ENCODE peak calls at places on chromosomes 2 and 18, in seven cellular contexts. C, D, R, I, O, T and Y are unnamed samples.
A peak's percentile ranks its signal among the peaks of the same experiment; 100 is the strongest.

GRCh38 chr2:238742066-238742465 is 105.8 kb upstream of the TWIST2 start:
- DNase-seq in C (no peak), T (peak; percentile 49), D (no peak), R (no peak), I (no peak), O (no peak), Y (no peak)

GRCh38 chr2:14304326-14304725 is 328.2 kb upstream of the LRATD1 start:
- DNase-seq in I (no peak), T (no peak), D (no peak), O (no peak), C (no peak), R (no peak), Y (no peak)

GRCh38 chr18:9323750-9324445 is 10.7 kb upstream of the TWSG1 start:
- DNase-seq in D (peak; percentile 51), T (peak; percentile 91), R (no peak), I (no peak), C (no peak), O (no peak), Y (peak; percentile 46)

GRCh38 chr18:5476961-5477800 is 66.6 kb downstream of the EPB41L3 start:
- DNase-seq in I (no peak), C (no peak), T (peak; percentile 56), R (no peak), D (no peak), O (no peak), Y (no peak)

GRCh38 chr2:96768083-96768561 is 7.4 kb downstream of the CNNM4 start:
- DNase-seq in D (no peak), C (no peak), I (no peak), T (no peak), R (peak; percentile 85), O (no peak), Y (no peak)

GRCh38 chr18:25561923-25562322 is 210.0 kb upstream of the ZNF521 start:
- DNase-seq in D (no peak), O (no peak), T (peak; percentile 7), R (no peak), I (peak; percentile 31), C (no peak), Y (no peak)

GRCh38 chr2:40436093-40436475 is 15.8 kb downstream of the SLC8A1 start:
- DNase-seq in R (no peak), T (peak; percentile 36), O (no peak), C (no peak), D (no peak), I (no peak), Y (no peak)

GRCh38 chr2:237027712-237028029 is 58.0 kb upstream of the COPS8 start:
- DNase-seq in I (no peak), O (no peak), C (no peak), R (no peak), T (no peak), D (no peak), Y (no peak)

GRCh38 chr2:65823511-65823910 is 391.1 kb upstream of the SPRED2 start:
- DNase-seq in T (no peak), R (no peak), C (no peak), O (no peak), D (no peak), I (no peak), Y (no peak)

GRCh38 chr2:157106950-157107349 is 150.6 kb upstream of the GALNT5 start:
- DNase-seq in O (no peak), R (no peak), T (peak; percentile 2), D (no peak), C (no peak), I (no peak), Y (no peak)

GRCh38 chr2:240482141-240482540 is 46.7 kb downstream of the GPC1 start:
- DNase-seq in C (no peak), I (no peak), O (peak; percentile 71), T (no peak), R (no peak), D (no peak), Y (no peak)

GRCh38 chr2:160419776-160420521 is 73.7 kb downstream of the RBMS1 start:
- DNase-seq in C (no peak), I (no peak), D (no peak), T (peak; percentile 88), O (no peak), R (no peak), Y (no peak)

GRCh38 chr2:147214900-147215299 is 629.9 kb upstream of the ACVR2A start:
- DNase-seq in R (no peak), O (no peak), C (no peak), I (no peak), D (no peak), T (peak; percentile 29), Y (no peak)

GRCh38 chr18:55953326-55953725 is 365.3 kb upstream of the TCF4 start:
- DNase-seq in R (no peak), I (no peak), T (no peak), C (no peak), D (no peak), O (no peak), Y (no peak)

GRCh38 chr2:231250146-231250545 is 51.7 kb downstream of the ARMC9 start:
- DNase-seq in C (no peak), T (no peak), I (no peak), O (no peak), D (peak; percentile 37), R (peak; percentile 13), Y (peak; percentile 75)

GRCh38 chr2:96091711-96092579 is 24.4 kb downstream of the ADRA2B start:
- DNase-seq in C (peak; percentile 31), I (no peak), R (peak; percentile 43), O (peak; percentile 61), T (no peak), D (no peak), Y (no peak)

GRCh38 chr2:120495586-120495985 is 149.7 kb downstream of the INHBB start:
- DNase-seq in T (no peak), D (no peak), I (no peak), R (no peak), C (no peak), O (no peak), Y (no peak)

GRCh38 chr2:134140251-134140661 is 113.6 kb upstream of the MGAT5 start:
- DNase-seq in T (no peak), R (peak; percentile 87), I (no peak), D (no peak), O (no peak), C (no peak), Y (no peak)

GRCh38 chr18:13629841-13630747 is 96.3 kb downstream of the FAM210A start:
- DNase-seq in I (peak; percentile 61), R (peak; percentile 66), O (peak; percentile 79), C (peak; percentile 31), D (no peak), T (peak; percentile 43), Y (no peak)

GRCh38 chr18:29002747-29003146 is 825.8 kb upstream of the CDH2 start:
- DNase-seq in R (no peak), I (no peak), O (no peak), C (no peak), D (no peak), T (no peak), Y (no peak)

GRCh38 chr18:63999871-64000270 is 30.0 kb downstream of the SERPINB8 start:
- DNase-seq in T (no peak), C (no peak), I (no peak), D (no peak), R (no peak), O (no peak), Y (no peak)

GRCh38 chr2:98908909-98909308 is 27.1 kb downstream of the CRACDL start:
- DNase-seq in R (peak; percentile 25), T (peak; percentile 39), I (peak; percentile 11), C (no peak), O (peak; percentile 3), D (no peak), Y (no peak)

GRCh38 chr18:63438181-63438580 is 15.9 kb upstream of the VPS4B start:
- DNase-seq in I (no peak), C (no peak), R (no peak), O (no peak), D (no peak), T (no peak), Y (no peak)

GRCh38 chr2:25339791-25340339 is 1.9 kb downstream of the DNMT3A start:
- DNase-seq in O (no peak), D (no peak), I (no peak), R (peak; percentile 67), T (no peak), C (no peak), Y (no peak)

DNA sequence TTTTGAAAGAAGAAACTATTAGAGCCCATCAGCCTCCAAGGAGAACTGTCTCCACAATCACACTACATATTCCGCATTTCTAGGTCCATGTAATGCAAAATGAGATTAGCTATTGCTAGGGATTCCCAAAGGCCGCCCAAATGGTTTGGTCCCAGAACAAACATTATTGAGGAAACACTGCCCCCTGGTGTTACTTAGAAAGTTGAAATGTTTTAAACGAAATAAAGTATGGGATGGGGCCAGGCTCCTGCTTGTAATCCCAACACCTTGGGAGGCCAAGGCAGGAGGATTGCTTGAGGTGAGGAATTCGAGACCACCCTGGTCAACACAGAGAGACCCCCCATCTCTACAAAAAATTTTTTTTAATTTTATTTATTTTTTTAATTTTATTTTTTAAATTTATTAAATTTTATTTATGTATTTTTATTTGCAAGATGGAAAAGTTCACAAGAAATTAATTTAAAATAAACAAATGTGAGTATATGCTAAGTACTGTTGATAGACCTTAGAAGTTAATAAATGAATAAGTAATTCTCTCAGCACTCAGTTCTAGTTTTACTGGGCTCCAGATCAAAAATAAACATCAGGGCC is 5.5 kb downstream of the NHEJ1 start:
- DNase-seq in I (peak; percentile 70), D (no peak), R (peak; percentile 68), C (no peak), T (peak; percentile 46), O (no peak), Y (peak; percentile 20)
- H3K4me3 ChIP-seq in I (no peak overlapping the region), D (no peak overlapping the region), R (no peak overlapping the region), C (no peak overlapping the region), T (no peak overlapping the region), O (no peak overlapping the region), Y (no peak overlapping the region)

GRCh38 chr2:48787580-48787979 is 32.1 kb upstream of the LHCGR start:
- DNase-seq in R (no peak), D (no peak), O (no peak), T (no peak), C (no peak), I (no peak), Y (no peak)
- TF ChIP-seq CTCF in R (no peak), D (no peak), O (no peak), T (no peak), C (no peak), I (no peak), Y (no peak)

DNA sequence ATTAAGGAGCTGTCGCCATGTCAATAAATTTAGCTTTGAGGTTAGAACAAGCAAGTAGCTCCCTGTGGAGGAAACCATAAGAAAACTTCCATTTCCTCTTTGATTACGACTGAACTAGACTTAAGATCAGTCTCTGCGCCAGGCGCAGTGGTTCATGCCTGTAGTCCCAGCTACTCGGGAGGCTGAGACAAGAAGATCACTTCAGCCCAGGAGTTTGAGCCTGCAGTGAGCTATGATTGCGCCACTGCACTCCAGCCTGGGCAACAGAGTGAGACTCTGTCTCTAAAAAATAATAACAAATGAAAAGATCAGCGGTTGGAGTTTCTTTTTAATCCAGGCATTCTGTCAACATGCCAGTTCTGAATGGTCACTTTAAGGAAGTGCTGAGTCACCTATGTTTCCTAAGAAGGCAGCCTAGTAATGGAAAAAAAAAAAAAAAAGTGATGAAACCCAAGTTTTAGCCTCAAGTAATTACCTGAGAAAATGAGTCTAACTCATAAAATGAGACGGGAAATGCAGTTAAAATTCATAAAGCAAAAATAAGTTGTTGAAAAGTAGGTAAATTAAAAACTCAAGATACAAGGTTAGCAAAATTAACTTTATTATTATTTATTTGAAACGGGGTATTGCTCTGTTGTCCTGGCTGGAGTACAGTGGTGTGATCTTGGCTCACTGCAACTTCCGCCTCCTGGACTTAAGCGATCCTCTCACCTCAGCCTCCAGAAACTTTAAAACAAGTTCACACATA is 10.2 kb downstream of the C18orf32 start:
- DNase-seq in C (no peak), R (no peak), T (peak; percentile 78), D (peak; percentile 14), I (no peak), O (no peak), Y (peak; percentile 79)
- H3K4me3 ChIP-seq in C (no peak overlapping the region), R (no peak overlapping the region), T (no peak overlapping the region), D (no peak overlapping the region), I (no peak overlapping the region), O (no peak overlapping the region), Y (no peak overlapping the region)

GRCh38 chr2:113273031-113273551 is 5.6 kb downstream of the PAX8 start:
- DNase-seq in T (peak; percentile 27), C (no peak), R (no peak), D (no peak), O (no peak), I (peak; percentile 40), Y (no peak)
- TF ChIP-seq CTCF in T (peak; percentile 43), C (no peak), R (no peak), D (peak; percentile 20), O (no peak), I (no peak), Y (no peak)